ENCODE peak calls at places on chromosomes 2 and 18, in four cellular contexts. D, Y, S and X are unnamed samples.

GRCh38 chr2:163248321-163249090 is 409.9 kb upstream of the KCNH7 start:
- DNase-seq in D (no peak), Y (no peak), S (no peak), X (peak)

GRCh38 chr2:19435815-19436214 is 77.4 kb upstream of the OSR1 start:
- DNase-seq in D (no peak), Y (no peak), S (no peak), X (peak)

GRCh38 chr2:32732135-32732534 is 104.3 kb downstream of the TTC27 start:
- DNase-seq in D (no peak), Y (no peak), S (no peak), X (no peak)

GRCh38 chr2:206851511-206851910 is 86.1 kb downstream of the FASTKD2 start:
- DNase-seq in D (no peak), Y (no peak), S (no peak), X (no peak)

GRCh38 chr2:105865222-105865913 is 120.7 kb downstream of the NCK2 start:
- DNase-seq in D (no peak), Y (no peak), S (no peak), X (no peak)

GRCh38 chr18:48842259-48843061 is 108.3 kb downstream of the SMAD7 start:
- DNase-seq in D (peak), Y (peak), S (no peak), X (peak)

GRCh38 chr18:8771930-8772329 is 66.6 kb downstream of the MTCL1 start:
- DNase-seq in D (no peak), Y (no peak), S (no peak), X (no peak)

GRCh38 chr18:24942144-24942543 is 409.8 kb downstream of the ZNF521 start:
- DNase-seq in D (no peak), Y (no peak), S (no peak), X (no peak)

GRCh38 chr2:53877556-53877955 is 17.8 kb upstream of the GPR75 start:
- DNase-seq in D (no peak), Y (no peak), S (no peak), X (no peak)

GRCh38 chr2:116706381-116706780 is 1108.1 kb upstream of the DDX18 start:
- DNase-seq in D (no peak), Y (no peak), S (no peak), X (no peak)

GRCh38 chr18:79405781-79406575 is 10.2 kb downstream of the NFATC1 start:
- DNase-seq in D (peak), Y (no peak), S (peak), X (no peak)

GRCh38 chr18:24915547-24915946 is 436.4 kb downstream of the ZNF521 start:
- DNase-seq in D (no peak), Y (no peak), S (no peak), X (no peak)

GRCh38 chr18:79399275-79400081 is 3.7 kb downstream of the NFATC1 start:
- DNase-seq in D (peak), Y (peak), S (no peak), X (no peak)

GRCh38 chr2:23651187-23651983 is 266.4 kb downstream of the KLHL29 start:
- DNase-seq in D (no peak), Y (no peak), S (no peak), X (no peak)

GRCh38 chr2:50953021-50953420 is 78.9 kb downstream of the NRXN1 start:
- DNase-seq in D (no peak), Y (no peak), S (no peak), X (no peak)

GRCh38 chr18:12092398-12093229 is 1.0 kb upstream of the ANKRD62 start:
- DNase-seq in D (no peak), Y (peak), S (peak), X (peak)